ENCODE peak calls at places on chromosomes 4 and X, in six cellular contexts. J is endodermal cell; G is activated T-cell treated with anti-CD3 and anti-CD28 coated beads, Interleukin-2, amount 50 U/mL, for 48 hours; P is LoVo; E is NCI-H1417; U is MM.1S. W is an unnamed sample.

GRCh38 chr4:24778427-24779225 is 16.7 kb upstream of the SOD3 start:
- DNase-seq in G (no peak), U (no peak), J (no peak), E (no peak), P (no peak), W (no peak)

GRCh38 chr4:23981328-23981727 is 91.5 kb upstream of the PPARGC1A start:
- DNase-seq in E (no peak), G (no peak), U (no peak), P (no peak), J (no peak), W (no peak)

GRCh38 chrX:68934922-68935321 is 106.1 kb downstream of the EFNB1 start:
- DNase-seq in U (no peak), P (no peak), G (no peak), J (peak), E (no peak), W (no peak)

GRCh38 chrX:133923113-133923512 is 62.3 kb downstream of the GPC3 start:
- DNase-seq in G (no peak), P (no peak), U (peak), E (no peak), J (no peak), W (no peak)

GRCh38 chr4:39036172-39036571 is 4.0 kb upstream of the TMEM156 start:
- DNase-seq in U (no peak), G (no peak), E (no peak), P (no peak), J (no peak), W (no peak)

GRCh38 chr4:3009422-3009821 is 46.1 kb downstream of the GRK4 start:
- DNase-seq in E (peak), P (no peak), G (peak), J (peak), U (no peak), W (no peak)

GRCh38 chr4:33966808-33967207 is 2277.5 kb downstream of the ARAP2 start:
- DNase-seq in J (no peak), E (no peak), U (no peak), G (no peak), P (no peak), W (no peak)

GRCh38 chr4:168679397-168680176 is 182.7 kb downstream of the PALLD start:
- DNase-seq in J (no peak), P (no peak), E (no peak), G (no peak), U (no peak), W (no peak)

GRCh38 chr4:124322234-124322831 is 390.2 kb downstream of the ANKRD50 start:
- DNase-seq in G (no peak), P (peak), J (no peak), U (peak), E (peak), W (peak)

GRCh38 chr4:17169699-17170098 is 271.3 kb upstream of the LDB2 start:
- DNase-seq in E (no peak), G (no peak), P (no peak), J (no peak), U (no peak), W (no peak)

GRCh38 chrX:127128282-127128681 is 308.8 kb downstream of the PRR32 start:
- DNase-seq in P (no peak), J (peak), E (no peak), G (no peak), U (no peak), W (no peak)

GRCh38 chr4:186192068-186192751 is 843 bp downstream of the CYP4V2 start:
- DNase-seq in J (peak), E (peak), G (peak), U (peak), P (peak), W (no peak)

GRCh38 chrX:110036162-110037033 is 33.5 kb downstream of the TMEM164 start:
- DNase-seq in J (no peak), E (no peak), P (no peak), G (no peak), U (no peak), W (no peak)

GRCh38 chrX:3584415-3584996 is 128.9 kb downstream of the PRKX start:
- DNase-seq in U (no peak), P (no peak), E (no peak), J (no peak), G (no peak), W (no peak)

GRCh38 chr4:152556814-152557213 is 20.9 kb upstream of the FBXW7 start:
- DNase-seq in J (no peak), G (no peak), E (no peak), P (no peak), U (peak), W (no peak)

GRCh38 chr4:184282251-184282713 is 64.6 kb upstream of the ENPP6 start:
- DNase-seq in E (peak), J (peak), U (peak), G (peak), P (no peak), W (no peak)

GRCh38 chr4:39636786-39637185 is 1.9 kb downstream of the SMIM14 start:
- DNase-seq in J (no peak), E (no peak), P (peak), G (no peak), U (peak), W (no peak)

W was measured in KG1.